ENCODE peak calls at places on chromosomes 12 and 14, in six cellular contexts. I, J, X, V, C and U are unnamed samples.

GRCh38 chr14:77186911-77187648 is 5.5 kb downstream of the TMEM63C start:
- DNase-seq in C (no peak), V (peak; percentile 51), J (no peak), X (no peak), I (peak; percentile 23), U (peak; percentile 7)

GRCh38 chr12:93073324-93073723 is 144.2 kb upstream of the EEA1 start:
- DNase-seq in J (no peak), X (no peak), C (no peak), V (no peak), I (no peak), U (no peak)

GRCh38 chr14:56333361-56334279 is 215.4 kb downstream of the PELI2 start:
- DNase-seq in V (peak; percentile 75), X (no peak), J (no peak), I (peak; percentile 78), C (peak; percentile 88), U (peak; percentile 86)

GRCh38 chr12:127628655-127629054 is 638.3 kb upstream of the TMEM132C start:
- DNase-seq in J (no peak), C (no peak), I (no peak), X (no peak), V (peak; percentile 30), U (no peak)

GRCh38 chr14:53190938-53191337 is 37.8 kb upstream of the DDHD1 start:
- DNase-seq in V (peak; percentile 48), I (peak; percentile 29), J (no peak), C (peak; percentile 46), X (no peak), U (peak; percentile 23)

GRCh38 chr14:100525615-100526014 is 61.6 kb downstream of the BEGAIN start:
- DNase-seq in X (no peak), I (no peak), J (no peak), V (no peak), C (no peak), U (no peak)

GRCh38 chr12:53722450-53723041 is 4.7 kb downstream of the CALCOCO1 start:
- DNase-seq in C (peak; percentile 28), I (no peak), J (no peak), X (no peak), V (no peak), U (peak; percentile 83)

GRCh38 chr14:104111301-104112112 is 26.0 kb downstream of the ASPG start:
- DNase-seq in I (no peak), C (no peak), J (peak; percentile 38), X (no peak), V (no peak), U (no peak)

GRCh38 chr14:104892517-104893434 is 27.7 kb downstream of the CEP170B start:
- DNase-seq in I (no peak), V (no peak), J (peak; percentile 44), X (no peak), C (no peak), U (peak; percentile 11)

GRCh38 chr12:712172-712863 is 40.1 kb upstream of the WNK1 start:
- DNase-seq in X (no peak), C (no peak), J (no peak), I (peak; percentile 20), V (peak; percentile 20), U (peak; percentile 54)

GRCh38 chr12:15074351-15074750 is 101.5 kb downstream of the PDE6H start:
- DNase-seq in X (no peak), I (no peak), V (no peak), J (no peak), C (no peak), U (peak; percentile 4)

GRCh38 chr14:74525361-74525851 is 31.8 kb downstream of the ISCA2 start:
- DNase-seq in J (no peak), X (no peak), I (no peak), V (no peak), C (no peak), U (peak; percentile 13)

GRCh38 chr14:44785096-44785495 is 176.7 kb downstream of the KLHL28 start:
- DNase-seq in J (no peak), V (peak; percentile 61), C (no peak), I (peak; percentile 54), X (no peak), U (no peak)

GRCh38 chr12:120290541-120291312 is 976 bp downstream of the RNU4-2 start:
- DNase-seq in C (peak; percentile 14), V (no peak), X (no peak), I (no peak), J (peak; percentile 51), U (no peak)

GRCh38 chr12:2582631-2583616 is 211.8 kb upstream of the FKBP4 start:
- DNase-seq in J (peak; percentile 77), V (peak; percentile 51), X (no peak), C (peak; percentile 49), I (peak; percentile 69), U (peak; percentile 53)

GRCh38 chr12:101933866-101934514 is 56.6 kb downstream of the DRAM1 start:
- DNase-seq in J (peak; percentile 64), X (no peak), V (peak; percentile 66), C (no peak), I (peak; percentile 34), U (no peak)

GRCh38 chr12:67651380-67651695 is 2.8 kb downstream of the DYRK2 start:
- DNase-seq in J (no peak), V (peak; percentile 71), C (peak; percentile 44), I (peak; percentile 58), X (no peak), U (peak; percentile 77)

GRCh38 chr14:51014086-51014485 is 69.8 kb upstream of the PYGL start:
- DNase-seq in X (no peak), J (no peak), I (peak; percentile 88), V (peak; percentile 96), C (peak; percentile 60), U (peak; percentile 72)

GRCh38 chr14:50045039-50045711 is 71.2 kb downstream of the VCPKMT start:
- DNase-seq in X (peak; percentile 32), I (peak; percentile 80), C (peak; percentile 88), J (peak; percentile 82), V (peak; percentile 92), U (peak; percentile 72)

GRCh38 chr12:3885179-3886094 is 12.2 kb upstream of the PARP11 start:
- DNase-seq in J (no peak), I (peak; percentile 71), V (peak; percentile 75), X (no peak), C (peak; percentile 76), U (peak; percentile 80)

GRCh38 chr12:22414742-22415141 is 80.2 kb upstream of the ST8SIA1 start:
- DNase-seq in X (no peak), J (no peak), C (no peak), V (no peak), I (no peak), U (no peak)

GRCh38 chr14:52649511-52649910 is 45.8 kb downstream of the ERO1A start:
- DNase-seq in I (no peak), V (no peak), J (no peak), C (no peak), X (no peak), U (peak; percentile 3)

GRCh38 chr12:131092911-131093901 is 139.5 kb downstream of the ADGRD1 start:
- DNase-seq in C (no peak), V (no peak), J (peak; percentile 36), I (no peak), X (no peak), U (no peak)

GRCh38 chr14:68032154-68032553 is 212.6 kb downstream of the RAD51B start:
- DNase-seq in V (peak; percentile 52), J (no peak), C (no peak), I (peak; percentile 12), X (no peak), U (no peak)

GRCh38 chr14:68028075-68028474 is 208.5 kb downstream of the RAD51B start:
- DNase-seq in V (no peak), J (no peak), X (no peak), I (no peak), C (no peak), U (no peak)

DNA sequence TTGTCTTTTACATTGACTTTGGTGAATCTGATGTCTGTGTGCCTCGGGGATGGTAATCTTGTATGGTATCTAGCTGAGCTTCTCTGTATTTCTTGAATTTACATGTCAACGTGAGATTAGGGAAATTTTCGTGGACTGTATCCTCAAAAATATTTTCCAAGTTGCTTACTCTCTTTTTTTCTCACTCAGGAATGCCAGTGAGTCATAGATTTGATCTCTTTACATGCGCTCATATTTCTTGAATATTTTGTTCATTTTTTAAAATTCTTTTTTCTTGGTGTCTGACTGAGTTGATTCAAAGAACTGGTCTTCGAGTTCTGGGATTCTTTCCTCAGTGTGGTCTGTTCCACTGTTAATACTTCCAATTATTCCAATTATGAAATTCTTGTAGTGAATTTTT is 207.7 kb downstream of the RAD51B start:
- DNase-seq in J (no peak), X (no peak), I (peak; percentile 39), C (no peak), V (peak; percentile 31), U (peak; percentile 73)
- TF ChIP-seq CTCF in J (no peak), X (no peak), I (no peak), C (no peak), V (no peak), U (no peak)

GRCh38 chr12:121581681-121582439 is 1.0 kb upstream of the KDM2B start:
- DNase-seq in X (no peak), I (peak; percentile 50), V (peak; percentile 71), J (peak; percentile 83), C (peak; percentile 58), U (peak; percentile 26)
- H3K4me3 ChIP-seq in X (peak overlapping the region; percentile 76), I (peak overlapping the region; percentile 48), V (peak overlapping the region; percentile 68), J (peak overlapping the region; percentile 82), C (peak overlapping the region; percentile 72), U (peak overlapping the region; percentile 69)

GRCh38 chr12:105955608-105955931 is 183.2 kb downstream of the NUAK1 start:
- DNase-seq in I (no peak), X (no peak), V (no peak), J (no peak), C (no peak), U (no peak)

GRCh38 chr12:105954891-105955607 is 183.7 kb downstream of the NUAK1 start:
- DNase-seq in I (peak; percentile 48), V (peak; percentile 50), C (peak; percentile 55), J (no peak), X (no peak), U (peak; percentile 73)

GRCh38 chr12:105960319-105961076 is 178.3 kb downstream of the NUAK1 start:
- DNase-seq in I (no peak), C (no peak), J (no peak), V (no peak), X (no peak), U (peak; percentile 85)

GRCh38 chr12:105955976-105956375 is 182.8 kb downstream of the NUAK1 start:
- DNase-seq in C (no peak), X (no peak), J (no peak), I (no peak), V (no peak), U (peak; percentile 65)

GRCh38 chr12:105957058-105957457 is 181.7 kb downstream of the NUAK1 start:
- DNase-seq in J (no peak), I (no peak), V (no peak), C (no peak), X (no peak), U (no peak)
- TF ChIP-seq CTCF in J (no peak), I (no peak), V (no peak), C (no peak), X (no peak), U (no peak)

DNA sequence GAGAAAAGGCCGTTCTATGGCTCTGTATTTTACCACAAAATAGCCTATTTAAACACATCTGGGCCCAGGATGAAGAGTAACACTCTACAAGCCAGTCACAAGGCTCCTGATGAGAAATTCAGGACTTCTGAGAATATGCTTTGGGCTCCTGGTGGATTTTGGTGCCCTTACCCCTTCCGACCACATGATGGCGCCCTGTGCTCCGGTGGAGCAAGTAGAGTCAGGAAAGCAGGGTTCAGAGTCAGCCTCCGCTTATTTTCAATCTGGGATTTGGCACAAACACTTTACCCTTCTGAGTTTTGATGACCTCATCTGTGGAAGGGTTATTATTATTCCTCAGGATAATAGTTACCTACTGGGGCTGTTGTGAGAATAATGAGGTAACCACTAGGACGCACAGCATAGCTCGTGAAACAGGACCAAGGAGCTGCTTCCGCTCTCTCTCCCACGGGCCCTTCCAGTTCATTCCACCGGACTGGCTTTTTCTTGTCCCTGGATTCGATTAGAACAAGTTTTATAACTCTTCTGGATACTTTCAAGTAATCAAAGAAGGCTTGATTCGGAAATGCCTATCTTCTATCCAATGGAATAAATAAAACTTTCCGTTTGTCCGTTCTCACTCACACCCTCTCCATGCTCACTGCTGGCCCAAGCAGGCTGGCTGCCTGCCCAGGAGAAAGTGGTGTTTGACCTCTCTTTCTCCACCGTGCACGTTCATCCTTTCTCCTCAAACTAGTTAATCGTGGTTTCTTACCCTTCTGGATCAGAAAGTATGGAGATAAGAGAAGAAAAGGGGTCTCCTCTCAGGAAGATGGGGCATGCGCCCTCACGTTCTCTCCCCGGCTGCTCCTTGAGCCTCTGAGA is 104.6 kb downstream of the GALC start:
- DNase-seq in X (no peak), I (no peak), C (no peak), J (no peak), V (peak; percentile 19), U (no peak)
- H3K4me3 ChIP-seq in X (no peak overlapping the region), I (no peak overlapping the region), C (no peak overlapping the region), J (no peak overlapping the region), V (no peak overlapping the region), U (no peak overlapping the region)